ENCODE peak calls at places on chromosome 6, in six cellular contexts. N, A, Q, L, I and B are unnamed samples.

GRCh38 chr6:37624606-37625574 is 72.8 kb downstream of the MDGA1 start:
- DNase-seq in I (no peak), A (peak; percentile 88), N (no peak), L (no peak), Q (no peak), B (peak; percentile 65)

GRCh38 chr6:12419626-12420272 is 129.6 kb downstream of the EDN1 start:
- DNase-seq in Q (no peak), N (no peak), I (no peak), L (peak; percentile 20), A (no peak), B (no peak)

GRCh38 chr6:95087394-95088097 is 489.8 kb upstream of the MANEA start:
- DNase-seq in I (no peak), L (peak; percentile 94), Q (no peak), N (peak; percentile 50), A (no peak), B (no peak)

GRCh38 chr6:162289972-162290371 is 437.6 kb downstream of the PRKN start:
- DNase-seq in L (no peak), I (no peak), N (no peak), Q (no peak), A (no peak), B (no peak)

GRCh38 chr6:31180500-31180899 is 10.0 kb upstream of the POU5F1 start:
- DNase-seq in Q (peak; percentile 57), I (no peak), L (no peak), N (no peak), A (no peak), B (peak; percentile 62)

GRCh38 chr6:110949679-110950285 is 8.7 kb upstream of the GTF3C6 start:
- DNase-seq in A (no peak), I (no peak), L (peak; percentile 54), N (peak; percentile 12), Q (no peak), B (no peak)

GRCh38 chr6:163533443-163533842 is 118.9 kb downstream of the QKI start:
- DNase-seq in A (no peak), N (no peak), Q (no peak), I (no peak), L (peak; percentile 97), B (no peak)

GRCh38 chr6:165767228-165767627 is 104.2 kb upstream of the PDE10A start:
- DNase-seq in L (no peak), N (no peak), A (no peak), Q (no peak), I (no peak), B (no peak)

GRCh38 chr6:156413156-156413555 is 364.0 kb upstream of the ARID1B start:
- DNase-seq in I (no peak), L (no peak), Q (no peak), N (no peak), A (no peak), B (no peak)

GRCh38 chr6:162900503-162900902 is 172.7 kb downstream of the PACRG start:
- DNase-seq in A (no peak), Q (no peak), I (no peak), L (no peak), N (no peak), B (no peak)

GRCh38 chr6:141833001-141833655 is 299.6 kb upstream of the GJE1 start:
- DNase-seq in Q (no peak), I (no peak), L (no peak), A (no peak), N (no peak), B (no peak)

GRCh38 chr6:11700118-11700718 is 78.4 kb downstream of the ADTRP start:
- DNase-seq in I (no peak), Q (peak; percentile 39), N (peak; percentile 32), A (no peak), L (peak; percentile 73), B (no peak)

GRCh38 chr6:94902974-94903628 is 674.2 kb upstream of the MANEA start:
- DNase-seq in I (no peak), A (no peak), N (no peak), L (no peak), Q (no peak), B (no peak)

GRCh38 chr6:168171673-168172352 is 92.8 kb upstream of the FRMD1 start:
- DNase-seq in I (no peak), A (no peak), N (no peak), L (no peak), Q (no peak), B (no peak)

GRCh38 chr6:113328886-113329381 is 528.2 kb upstream of the MARCKS start:
- DNase-seq in Q (no peak), I (peak; percentile 5), L (peak; percentile 92), N (no peak), A (no peak), B (no peak)

GRCh38 chr6:15434263-15434662 is 188.4 kb downstream of the JARID2 start:
- DNase-seq in I (no peak), L (no peak), N (no peak), Q (no peak), A (no peak), B (no peak)

GRCh38 chr6:136289327-136289578 is 393 bp downstream of the BCLAF1 start:
- DNase-seq in I (peak; percentile 88), Q (peak; percentile 93), L (peak; percentile 86), A (peak; percentile 93), N (peak; percentile 76), B (peak; percentile 86)

GRCh38 chr6:136290406-136291010 is 862 bp upstream of the BCLAF1 start:
- DNase-seq in N (peak; percentile 51), L (peak; percentile 85), Q (peak; percentile 90), I (no peak), A (peak; percentile 78), B (peak; percentile 50)

GRCh38 chr6:136289579-136290405 is at the start of gene BCLAF1:
- DNase-seq in A (peak; percentile 100), I (peak; percentile 98), N (peak; percentile 97), Q (peak; percentile 100), L (peak; percentile 99), B (peak; percentile 96)

GRCh38 chr6:136284909-136285308 is 4.7 kb downstream of the BCLAF1 start:
- DNase-seq in L (peak; percentile 77), I (no peak), Q (no peak), N (no peak), A (no peak), B (no peak)

GRCh38 chr6:136288566-136289326 is 900 bp downstream of the BCLAF1 start:
- DNase-seq in N (peak; percentile 34), L (peak; percentile 96), Q (peak; percentile 89), A (peak; percentile 76), I (peak; percentile 36), B (peak; percentile 41)
- TF ChIP-seq CTCF in N (peak; percentile 28), L (no peak), Q (peak; percentile 40), A (no peak), I (peak; percentile 52), B (no peak)

DNA sequence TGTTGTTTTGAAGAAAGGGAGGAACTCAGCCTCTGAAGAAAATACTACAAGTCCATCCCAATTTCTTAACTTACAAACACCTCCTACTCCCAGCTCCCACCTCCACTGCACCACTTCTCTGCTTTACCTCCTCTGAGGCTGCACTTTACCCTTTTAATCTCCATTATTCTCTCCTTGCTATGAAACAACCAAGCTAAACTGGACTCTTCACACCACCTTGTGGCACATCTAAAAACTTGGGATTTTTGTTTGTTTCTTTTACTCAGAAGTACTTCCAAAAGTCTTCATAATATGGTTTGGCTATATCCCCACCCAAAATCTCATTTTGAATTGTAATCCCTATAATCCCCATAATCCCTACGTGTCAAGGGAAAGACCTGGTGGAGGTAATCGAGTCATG is 142.2 kb downstream of the MOXD1 start:
- DNase-seq in I (no peak), Q (no peak), L (peak; percentile 58), N (no peak), A (no peak), B (no peak)
- TF ChIP-seq CTCF in I (peak; percentile 52), Q (no peak), L (peak; percentile 54), N (no peak), A (no peak), B (no peak)

DNA sequence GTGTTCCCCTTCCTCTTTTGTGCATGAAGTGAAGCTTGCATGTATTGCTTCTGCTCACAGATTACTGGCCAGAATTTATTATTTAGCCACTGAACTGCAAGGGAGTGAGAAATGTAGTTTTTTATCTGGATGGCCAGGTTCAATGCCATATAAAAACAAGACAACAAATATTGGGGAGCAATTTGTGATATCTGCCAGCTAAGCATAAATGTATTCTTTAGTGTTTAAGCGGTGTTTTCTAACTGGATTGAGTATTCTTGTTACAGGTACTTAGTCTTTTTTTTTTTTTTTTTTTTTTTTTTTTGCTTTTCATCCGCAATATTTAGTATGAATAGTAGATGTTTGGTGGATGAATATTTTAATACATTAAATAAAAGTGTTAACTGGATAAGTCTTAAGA is 158.2 kb downstream of the TFAP2B start:
- DNase-seq in N (no peak), Q (no peak), I (no peak), A (no peak), L (no peak), B (no peak)
- TF ChIP-seq CTCF in N (no peak), Q (no peak), I (no peak), A (no peak), L (no peak), B (no peak)

DNA sequence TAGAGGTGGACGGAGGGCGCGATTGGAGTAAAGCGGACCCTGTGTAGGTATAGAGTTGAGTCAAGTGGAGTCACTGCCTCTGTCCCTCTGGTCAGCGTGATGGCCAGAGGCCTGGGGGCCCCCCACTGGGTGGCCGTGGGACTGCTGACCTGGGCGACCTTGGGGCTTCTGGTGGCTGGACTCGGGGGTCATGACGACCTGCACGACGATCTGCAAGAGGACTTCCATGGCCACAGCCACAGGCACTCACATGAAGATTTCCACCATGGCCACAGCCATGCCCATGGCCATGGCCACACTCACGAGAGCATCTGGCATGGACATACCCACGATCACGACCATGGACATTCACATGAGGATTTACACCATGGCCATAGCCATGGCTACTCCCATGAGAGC is 479 bp downstream of the SLC39A7 start:
- DNase-seq in L (no peak), Q (no peak), N (no peak), A (no peak), I (no peak), B (no peak)
- TF ChIP-seq CTCF in L (peak; percentile 4), Q (no peak), N (no peak), A (no peak), I (peak; percentile 21), B (no peak)

GRCh38 chr6:93819189-93819588 is 399.8 kb upstream of the EPHA7 start:
- DNase-seq in N (no peak), I (no peak), Q (no peak), L (no peak), A (no peak), B (no peak)
- TF ChIP-seq CTCF in N (no peak), I (no peak), Q (no peak), L (no peak), A (no peak), B (no peak)

GRCh38 chr6:22471369-22471690 is 98.0 kb upstream of the HDGFL1 start:
- DNase-seq in L (no peak), I (no peak), A (no peak), N (no peak), Q (no peak), B (no peak)

GRCh38 chr6:22471746-22472145 is 97.6 kb upstream of the HDGFL1 start:
- DNase-seq in N (no peak), L (no peak), A (no peak), Q (no peak), I (no peak), B (no peak)

GRCh38 chr6:22468566-22468965 is 100.8 kb upstream of the HDGFL1 start:
- DNase-seq in L (peak; percentile 58), N (no peak), Q (no peak), A (no peak), I (no peak), B (no peak)

GRCh38 chr6:22467645-22468044 is 101.7 kb upstream of the HDGFL1 start:
- DNase-seq in Q (no peak), I (no peak), A (peak; percentile 38), N (no peak), L (no peak), B (no peak)

GRCh38 chr6:22470454-22471368 is 98.7 kb upstream of the HDGFL1 start:
- DNase-seq in Q (no peak), I (no peak), L (peak; percentile 51), A (peak; percentile 80), N (no peak), B (no peak)
- TF ChIP-seq CTCF in Q (no peak), I (peak; percentile 55), L (peak; percentile 14), A (no peak), N (no peak), B (no peak)